ENCODE peak calls at places on chromosomes 11 and 22, in nine cellular contexts. G, S, D, X, K, C, L, J and F are unnamed samples.

GRCh38 chr22:44026066-44026629 is 2.0 kb downstream of the PARVB start:
- DNase-seq in G (no peak), S (no peak), D (no peak), X (no peak), K (no peak), C (no peak), L (no peak), J (no peak), F (no peak)

GRCh38 chr11:117861151-117862018 is 15.1 kb downstream of the FXYD6 start:
- DNase-seq in G (no peak), S (peak; percentile 15), D (peak; percentile 20), X (no peak), K (peak; percentile 59), C (peak; percentile 96), L (no peak), J (no peak), F (peak; percentile 6)

GRCh38 chr11:110182886-110183285 is 89.7 kb downstream of the ZC3H12C start:
- DNase-seq in G (peak; percentile 33), S (no peak), D (no peak), X (no peak), K (no peak), C (no peak), L (no peak), J (no peak), F (peak; percentile 95)

GRCh38 chr22:48536691-48537591 is 1290.7 kb downstream of the BRD1 start:
- DNase-seq in G (no peak), S (no peak), D (no peak), X (no peak), K (no peak), C (no peak), L (no peak), J (no peak), F (no peak)

GRCh38 chr11:73152861-73153483 is 10.9 kb upstream of the FCHSD2 start:
- DNase-seq in G (no peak), S (no peak), D (peak; percentile 66), X (no peak), K (no peak), C (peak; percentile 66), L (no peak), J (no peak), F (no peak)

GRCh38 chr11:88535916-88536547 is 198.5 kb upstream of the CTSC start:
- DNase-seq in G (peak; percentile 93), S (peak; percentile 92), D (no peak), X (peak; percentile 92), K (no peak), C (no peak), L (no peak), J (peak; percentile 40), F (peak; percentile 91)

GRCh38 chr22:19910180-19910744 is 31.3 kb upstream of the COMT start:
- DNase-seq in G (no peak), S (no peak), D (no peak), X (no peak), K (no peak), C (no peak), L (no peak), J (no peak), F (no peak)

GRCh38 chr11:61028135-61028729 is 56.8 kb downstream of the CD6 start:
- DNase-seq in G (no peak), S (no peak), D (no peak), X (no peak), K (no peak), C (no peak), L (no peak), J (no peak), F (no peak)

GRCh38 chr22:40027191-40028097 is 32.7 kb downstream of the FAM83F start:
- DNase-seq in G (no peak), S (no peak), D (no peak), X (no peak), K (no peak), C (no peak), L (no peak), J (no peak), F (no peak)

GRCh38 chr22:37383342-37383741 is 43.9 kb downstream of the ELFN2 start:
- DNase-seq in G (no peak), S (no peak), D (no peak), X (no peak), K (no peak), C (no peak), L (no peak), J (no peak), F (peak; percentile 18)

GRCh38 chr11:117908959-117909610 is 20.1 kb downstream of the TMPRSS13 start:
- DNase-seq in G (no peak), S (no peak), D (no peak), X (no peak), K (no peak), C (peak; percentile 37), L (no peak), J (no peak), F (no peak)

GRCh38 chr11:69297926-69298777 is 4.2 kb downstream of the MYEOV start:
- DNase-seq in G (peak; percentile 73), S (peak; percentile 79), D (peak; percentile 95), X (peak; percentile 85), K (peak; percentile 42), C (no peak), L (peak; percentile 62), J (peak; percentile 76), F (peak; percentile 92)

GRCh38 chr11:125319649-125320048 is 155.1 kb downstream of the PKNOX2 start:
- DNase-seq in G (no peak), S (no peak), D (no peak), X (no peak), K (no peak), C (no peak), L (no peak), J (no peak), F (no peak)

GRCh38 chr11:34680918-34681554 is 60.1 kb downstream of the EHF start:
- DNase-seq in G (peak; percentile 36), S (peak; percentile 22), D (peak; percentile 85), X (peak; percentile 29), K (no peak), C (peak; percentile 16), L (peak; percentile 59), J (peak; percentile 71), F (peak; percentile 74)

GRCh38 chr11:121578216-121579063 is 125.7 kb upstream of the SORL1-AS1 start:
- DNase-seq in G (peak; percentile 9), S (no peak), D (no peak), X (no peak), K (no peak), C (no peak), L (no peak), J (no peak), F (peak; percentile 73)
- TF ChIP-seq CTCF in G (no peak), S (no peak), D (no peak), X (no peak), K (no peak), C (no peak), L (no peak), J (no peak), F (no peak)

DNA sequence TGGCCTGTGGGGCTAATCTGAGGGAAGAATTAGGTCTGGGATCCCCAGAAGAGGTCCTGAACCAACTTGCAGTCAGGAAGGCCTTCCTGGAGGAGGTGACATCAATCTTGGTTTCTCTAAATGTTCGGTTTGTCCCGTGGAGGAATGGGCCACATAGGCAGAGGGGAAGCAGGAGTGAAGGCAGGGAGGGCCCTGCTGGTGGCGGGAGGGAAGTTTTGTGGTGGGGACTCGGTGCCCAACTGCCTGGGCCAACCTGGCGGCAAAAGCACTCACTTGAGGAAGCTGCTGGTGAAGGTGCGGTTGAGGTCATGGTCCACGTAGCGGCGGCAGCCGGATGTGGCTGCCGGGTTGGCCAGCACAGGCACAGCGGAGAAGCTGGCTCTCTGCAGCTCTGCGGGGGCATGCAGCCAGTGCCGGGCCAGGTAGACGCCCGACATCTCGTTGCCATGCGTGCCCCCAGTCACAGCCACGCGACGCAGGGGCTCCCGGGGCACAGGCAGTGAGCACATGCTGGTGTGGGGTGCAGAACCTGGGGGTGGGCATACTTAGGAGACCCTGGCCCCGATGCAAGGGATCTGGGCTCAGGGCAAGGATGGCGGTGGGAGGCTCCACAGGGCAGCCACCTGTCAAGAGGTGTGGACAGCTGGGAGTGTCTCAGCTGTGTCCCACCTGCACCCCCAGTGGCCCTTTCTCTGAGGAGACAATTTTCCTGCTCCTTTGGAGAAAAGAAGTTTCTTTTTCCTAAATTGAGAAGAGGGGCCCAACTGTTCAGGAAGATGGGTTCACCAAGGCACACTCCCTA is 3.8 kb downstream of the ACY3 start:
- DNase-seq in G (no peak), S (no peak), D (no peak), X (no peak), K (no peak), C (no peak), L (no peak), J (no peak), F (no peak)
- H3K4me3 ChIP-seq in G (no peak overlapping the region), S (no peak overlapping the region), D (no peak overlapping the region), X (no peak overlapping the region), K (no peak overlapping the region), C (no peak overlapping the region), L (no peak overlapping the region), J (no peak overlapping the region), F (no peak overlapping the region)

DNA sequence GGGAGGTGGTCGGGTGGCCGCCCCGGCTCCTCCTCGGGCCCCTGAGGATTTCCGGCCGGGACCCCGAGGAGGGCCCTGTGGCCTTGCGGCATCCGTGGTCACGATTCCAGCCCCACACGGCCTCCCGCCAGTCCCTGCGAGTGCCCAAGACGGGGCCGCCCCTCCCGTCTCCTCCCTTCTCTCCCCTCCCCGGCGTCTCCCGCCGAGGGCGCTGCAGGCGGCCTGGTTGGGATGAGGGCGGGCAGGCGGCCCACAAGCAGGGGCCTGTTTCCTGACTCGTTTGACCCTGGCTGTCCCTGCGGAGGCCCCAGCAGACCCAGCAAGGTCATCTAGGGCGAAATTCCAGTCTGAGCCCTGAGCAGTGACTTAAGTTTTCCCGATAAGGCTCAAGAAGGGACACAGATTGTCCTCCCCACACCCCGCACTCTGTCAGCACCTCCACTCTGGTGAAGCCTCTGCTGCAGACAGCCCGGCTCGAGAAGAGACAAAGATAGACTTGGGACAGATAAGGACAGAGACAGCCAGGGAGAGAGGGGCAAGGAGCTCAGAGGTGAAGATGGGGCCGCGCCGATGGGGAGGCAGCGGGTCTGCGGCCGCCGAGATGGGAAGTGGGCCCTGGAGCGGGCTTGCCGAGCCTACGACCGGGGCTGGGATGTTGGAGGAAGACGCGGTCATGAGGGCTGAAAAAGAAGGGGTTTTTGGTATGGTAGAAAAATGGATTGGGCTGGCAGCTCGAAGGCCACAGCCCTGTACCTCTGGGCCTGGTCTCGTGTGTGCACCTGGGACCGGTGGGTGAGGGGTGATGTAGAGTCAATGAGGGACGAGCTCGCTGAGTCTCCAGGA is 95.0 kb downstream of the SWAP70 start:
- DNase-seq in G (peak; percentile 67), S (peak; percentile 87), D (peak; percentile 60), X (peak; percentile 55), K (peak; percentile 75), C (peak; percentile 64), L (peak; percentile 64), J (peak; percentile 71), F (peak; percentile 76)
- TF ChIP-seq CTCF in G (peak; percentile 17), S (no peak), D (no peak), X (peak; percentile 34), K (peak; percentile 61), C (peak; percentile 27), L (peak; percentile 54), J (no peak), F (peak; percentile 25)

DNA sequence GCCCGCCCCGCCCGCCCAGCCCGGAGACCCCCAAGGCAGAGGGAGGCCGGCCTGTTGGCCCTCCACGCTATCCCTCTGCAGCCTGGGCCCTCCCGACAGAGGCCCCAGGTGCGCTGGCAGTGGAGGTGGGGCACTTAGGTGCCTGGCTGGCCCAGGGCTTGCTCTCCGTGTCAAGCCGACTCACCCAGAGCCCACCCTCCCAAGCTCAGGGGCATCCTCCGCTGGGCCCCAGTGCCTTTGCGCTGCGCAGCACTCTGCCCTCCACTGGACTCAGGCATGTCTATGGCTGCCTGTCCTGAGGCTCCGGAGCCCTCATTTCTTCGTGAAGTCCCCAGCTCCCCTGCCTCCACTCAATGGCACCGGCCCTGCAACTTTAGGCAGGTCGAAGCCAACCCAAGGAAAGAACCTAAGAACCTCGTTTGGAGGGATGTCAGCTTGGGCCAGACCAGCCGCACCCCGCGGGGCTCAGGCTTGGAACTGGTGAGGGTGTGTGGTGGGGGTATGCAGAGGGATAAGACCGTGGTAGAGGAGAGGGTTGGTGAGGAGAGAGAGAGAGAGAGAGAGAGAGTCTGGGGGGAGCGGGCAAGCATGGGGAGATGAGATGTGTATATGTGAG is 6.1 kb downstream of the SMIM45 start:
- DNase-seq in G (no peak), S (no peak), D (no peak), X (no peak), K (no peak), C (peak; percentile 57), L (no peak), J (no peak), F (no peak)
- H3K4me3 ChIP-seq in G (no peak overlapping the region), S (no peak overlapping the region), D (no peak overlapping the region), X (no peak overlapping the region), K (no peak overlapping the region), C (peak overlapping the region; percentile 50), L (no peak overlapping the region), J (no peak overlapping the region), F (no peak overlapping the region)